ENCODE peak calls at places on chromosomes 3 and 15, in nine cellular contexts. V, H, R, Y, U, L, I, Z and K are unnamed samples.

GRCh38 chr3:35721628-35722027 is 82.3 kb downstream of the ARPP21 start:
- DNase-seq in H (no peak), Z (no peak), Y (no peak), L (no peak), R (no peak), U (no peak), V (no peak), I (no peak), K (no peak)

GRCh38 chr3:72288955-72289707 is 504.2 kb upstream of the PROK2 start:
- DNase-seq in V (no peak), I (no peak), Z (peak), R (peak), Y (no peak), L (peak), U (no peak), H (peak), K (no peak)

GRCh38 chr3:181739628-181740027 is 27.9 kb downstream of the SOX2 start:
- DNase-seq in R (no peak), U (no peak), Y (peak), I (no peak), H (no peak), L (no peak), V (no peak), Z (no peak), K (no peak)

GRCh38 chr3:139520028-139520737 is 19.4 kb downstream of the RBP1 start:
- DNase-seq in I (no peak), Z (no peak), U (no peak), R (no peak), V (no peak), Y (no peak), H (peak), L (no peak), K (no peak)

GRCh38 chr3:165259518-165260193 is 63.5 kb upstream of the SLITRK3 start:
- DNase-seq in R (no peak), U (no peak), Z (no peak), I (no peak), V (no peak), Y (no peak), L (no peak), H (no peak), K (no peak)

GRCh38 chr3:43004282-43004681 is 25.2 kb downstream of the GASK1A start:
- DNase-seq in V (no peak), U (peak), H (no peak), Y (no peak), R (no peak), L (peak), Z (no peak), I (no peak), K (no peak)

GRCh38 chr3:28924744-28925360 is 356.0 kb upstream of the RBMS3 start:
- DNase-seq in Z (no peak), U (no peak), L (no peak), R (no peak), V (no peak), I (no peak), H (no peak), Y (no peak), K (no peak)

GRCh38 chr15:39880718-39881387 is 39.2 kb downstream of the GPR176 start:
- DNase-seq in H (no peak), Z (no peak), I (no peak), R (no peak), V (no peak), U (no peak), Y (no peak), L (no peak), K (no peak)

GRCh38 chr15:89090791-89091666 is 2.8 kb downstream of the ABHD2 start:
- DNase-seq in R (peak), Y (no peak), L (peak), Z (no peak), I (peak), H (peak), U (no peak), V (peak), K (peak)

GRCh38 chr15:83733206-83733605 is 79.3 kb downstream of the ADAMTSL3 start:
- DNase-seq in Z (no peak), U (peak), I (no peak), L (peak), V (no peak), R (no peak), Y (no peak), H (no peak), K (no peak)

GRCh38 chr3:53161345-53161819 is 373 bp downstream of the PRKCD start:
- DNase-seq in R (no peak), Z (no peak), H (no peak), U (no peak), Y (no peak), I (peak), V (no peak), L (peak), K (no peak)

GRCh38 chr15:70383856-70384255 is 286.1 kb upstream of the TLE3 start:
- DNase-seq in I (no peak), L (no peak), R (no peak), Z (peak), U (no peak), Y (no peak), V (no peak), H (no peak), K (no peak)

GRCh38 chr3:21158801-21159564 is 592.0 kb downstream of the ZNF385D start:
- DNase-seq in Y (no peak), Z (no peak), H (no peak), V (no peak), L (peak), I (no peak), R (no peak), U (no peak), K (no peak)

GRCh38 chr3:45056608-45057301 is 30.7 kb downstream of the CLEC3B start:
- DNase-seq in L (no peak), Z (no peak), I (no peak), H (no peak), Y (no peak), U (no peak), R (no peak), V (no peak), K (peak)

GRCh38 chr15:63122002-63122893 is 587 bp downstream of the LACTB start:
- DNase-seq in H (peak), R (peak), Z (peak), U (peak), L (peak), V (peak), I (peak), Y (no peak), K (peak)

GRCh38 chr15:40272713-40273056 is 10.2 kb downstream of the ANKRD63 start:
- DNase-seq in I (no peak), V (no peak), R (no peak), Y (no peak), L (no peak), H (no peak), Z (no peak), U (no peak), K (no peak)

GRCh38 chr15:65611888-65612615 is 1.1 kb upstream of the INTS14 start:
- DNase-seq in U (no peak), H (no peak), Y (no peak), L (no peak), I (no peak), Z (no peak), R (peak), V (no peak), K (no peak)

GRCh38 chr15:92610101-92610520 is 45.5 kb downstream of the FAM174B start:
- DNase-seq in V (no peak), Y (no peak), L (no peak), Z (no peak), I (no peak), U (no peak), H (no peak), R (no peak), K (no peak)

GRCh38 chr3:181703701-181704420 is 7.9 kb upstream of the SOX2 start:
- DNase-seq in U (no peak), H (peak), L (no peak), Y (no peak), R (no peak), Z (no peak), I (no peak), V (no peak), K (no peak)

GRCh38 chr3:191425322-191425734 is 35.6 kb upstream of the PYDC2 start:
- DNase-seq in Z (no peak), V (no peak), I (no peak), U (no peak), L (no peak), R (no peak), Y (no peak), H (no peak), K (no peak)

GRCh38 chr3:37862219-37862711 is 585 bp downstream of the CTDSPL start:
- DNase-seq in H (no peak), U (no peak), V (no peak), Z (peak), R (peak), Y (no peak), L (peak), I (peak), K (no peak)

GRCh38 chr3:125146601-125147490 is 65.7 kb downstream of the SLC12A8 start:
- DNase-seq in Z (no peak), R (no peak), U (no peak), I (no peak), V (no peak), Y (no peak), L (no peak), H (peak), K (peak)

GRCh38 chr3:136883967-136884720 is 22.1 kb downstream of the NCK1 start:
- DNase-seq in L (no peak), H (no peak), R (no peak), Y (no peak), V (no peak), U (no peak), Z (no peak), I (no peak), K (no peak)

GRCh38 chr3:58173029-58173669 is 37.6 kb downstream of the DNASE1L3 start:
- DNase-seq in I (no peak), U (no peak), Z (no peak), L (no peak), V (no peak), R (no peak), H (no peak), Y (no peak), K (no peak)

GRCh38 chr3:88059380-88060160 is 515 bp downstream of the ZNF654 start:
- DNase-seq in H (no peak), I (peak), Y (no peak), U (no peak), V (no peak), Z (no peak), R (peak), L (peak), K (peak)

GRCh38 chr15:64701482-64701881 is 73.9 kb downstream of the RBPMS2 start:
- DNase-seq in I (no peak), V (no peak), L (no peak), U (no peak), H (no peak), R (no peak), Y (no peak), Z (no peak), K (no peak)

GRCh38 chr3:86950717-86951116 is 40.2 kb downstream of the VGLL3 start:
- DNase-seq in Z (no peak), L (no peak), Y (no peak), H (no peak), I (no peak), U (no peak), V (no peak), R (no peak), K (no peak)

GRCh38 chr3:17645074-17645698 is 97.2 kb downstream of the TBC1D5 start:
- DNase-seq in U (no peak), V (no peak), L (peak), Z (no peak), R (peak), I (no peak), H (peak), Y (peak), K (no peak)

GRCh38 chr3:50246517-50246954 is 10.5 kb downstream of the GNAI2 start:
- DNase-seq in H (no peak), V (peak), Z (no peak), U (peak), I (peak), L (no peak), Y (no peak), R (peak), K (no peak)

GRCh38 chr3:31947671-31948091 is 33.4 kb downstream of the OSBPL10 start:
- DNase-seq in U (no peak), V (no peak), H (no peak), R (no peak), I (no peak), Y (no peak), L (no peak), Z (no peak), K (no peak)

GRCh38 chr3:187150186-187150585 is 10.9 kb upstream of the RPL39L start:
- DNase-seq in Y (no peak), H (no peak), U (no peak), Z (no peak), R (no peak), L (no peak), I (no peak), V (no peak), K (no peak)